ENCODE peak calls at places on chromosome 4, in eight cellular contexts. One of them, this sample, is unnamed.

GRCh38 chr4:1899149-1900086 is 28.2 kb downstream of the NSD2 start:
- DNase-seq in anterior cingulate cortex: peak; percentile 56
- DNase-seq in hypothalamus: peak; percentile 27
- DNase-seq in posterior vena cava: peak; percentile 84
- DNase-seq in fibroblast of the conjunctiva: peak; percentile 78
- DNase-seq in GM04503: no peak
- DNase-seq in epithelial cell of esophagus: peak; percentile 82
- DNase-seq in activated CD4-positive, CD25-positive, alpha-beta regulatory T cell: peak; percentile 56
- DNase-seq in this sample: peak; percentile 71

GRCh38 chr4:95544433-95545103 is 4.2 kb downstream of the UNC5C start:
- DNase-seq in anterior cingulate cortex: peak; percentile 54
- DNase-seq in hypothalamus: no peak
- DNase-seq in posterior vena cava: no peak
- DNase-seq in fibroblast of the conjunctiva: no peak
- DNase-seq in GM04503: no peak
- DNase-seq in epithelial cell of esophagus: no peak
- DNase-seq in activated CD4-positive, CD25-positive, alpha-beta regulatory T cell: no peak
- DNase-seq in this sample: no peak

GRCh38 chr4:74109116-74109791 is 10.3 kb upstream of the CXCL2 start:
- DNase-seq in anterior cingulate cortex: peak; percentile 9
- DNase-seq in hypothalamus: no peak
- DNase-seq in posterior vena cava: no peak
- DNase-seq in fibroblast of the conjunctiva: peak; percentile 96
- DNase-seq in GM04503: peak; percentile 92
- DNase-seq in epithelial cell of esophagus: peak; percentile 98
- DNase-seq in activated CD4-positive, CD25-positive, alpha-beta regulatory T cell: no peak
- DNase-seq in this sample: no peak

GRCh38 chr4:144463236-144463635 is 182.7 kb upstream of the HHIP start:
- DNase-seq in anterior cingulate cortex: no peak
- DNase-seq in hypothalamus: no peak
- DNase-seq in posterior vena cava: no peak
- DNase-seq in fibroblast of the conjunctiva: no peak
- DNase-seq in GM04503: no peak
- DNase-seq in epithelial cell of esophagus: no peak
- DNase-seq in activated CD4-positive, CD25-positive, alpha-beta regulatory T cell: no peak
- DNase-seq in this sample: no peak

GRCh38 chr4:148539387-148539786 is 97.2 kb upstream of the NR3C2 start:
- DNase-seq in anterior cingulate cortex: no peak
- DNase-seq in hypothalamus: no peak
- DNase-seq in posterior vena cava: no peak
- DNase-seq in fibroblast of the conjunctiva: no peak
- DNase-seq in GM04503: no peak
- DNase-seq in epithelial cell of esophagus: peak; percentile 8
- DNase-seq in activated CD4-positive, CD25-positive, alpha-beta regulatory T cell: no peak
- DNase-seq in this sample: no peak

GRCh38 chr4:173529505-173530325 is at the start of gene HAND2:
- DNase-seq in anterior cingulate cortex: no peak
- DNase-seq in hypothalamus: no peak
- DNase-seq in posterior vena cava: peak; percentile 81
- DNase-seq in fibroblast of the conjunctiva: no peak
- DNase-seq in GM04503: no peak
- DNase-seq in epithelial cell of esophagus: no peak
- DNase-seq in activated CD4-positive, CD25-positive, alpha-beta regulatory T cell: no peak
- DNase-seq in this sample: peak; percentile 85

GRCh38 chr4:175539498-175539897 is 272.6 kb downstream of the GPM6A start:
- DNase-seq in anterior cingulate cortex: no peak
- DNase-seq in hypothalamus: no peak
- DNase-seq in posterior vena cava: no peak
- DNase-seq in fibroblast of the conjunctiva: no peak
- DNase-seq in GM04503: no peak
- DNase-seq in epithelial cell of esophagus: no peak
- DNase-seq in activated CD4-positive, CD25-positive, alpha-beta regulatory T cell: no peak
- DNase-seq in this sample: no peak

GRCh38 chr4:13543648-13544555 is at the start of gene NKX3-2:
- DNase-seq in anterior cingulate cortex: no peak
- DNase-seq in hypothalamus: no peak
- DNase-seq in posterior vena cava: peak; percentile 82
- DNase-seq in fibroblast of the conjunctiva: no peak
- DNase-seq in GM04503: no peak
- DNase-seq in epithelial cell of esophagus: peak; percentile 53
- DNase-seq in activated CD4-positive, CD25-positive, alpha-beta regulatory T cell: no peak
- DNase-seq in this sample: no peak

GRCh38 chr4:83629945-83630684 is 94.2 kb downstream of the GPAT3 start:
- DNase-seq in anterior cingulate cortex: no peak
- DNase-seq in hypothalamus: no peak
- DNase-seq in posterior vena cava: no peak
- DNase-seq in fibroblast of the conjunctiva: peak; percentile 49
- DNase-seq in GM04503: peak; percentile 28
- DNase-seq in epithelial cell of esophagus: peak; percentile 86
- DNase-seq in activated CD4-positive, CD25-positive, alpha-beta regulatory T cell: no peak
- DNase-seq in this sample: no peak

GRCh38 chr4:4254179-4254578 is 6.2 kb upstream of the TMEM128 start:
- DNase-seq in anterior cingulate cortex: peak; percentile 29
- DNase-seq in hypothalamus: no peak
- DNase-seq in posterior vena cava: no peak
- DNase-seq in fibroblast of the conjunctiva: no peak
- DNase-seq in GM04503: no peak
- DNase-seq in epithelial cell of esophagus: no peak
- DNase-seq in activated CD4-positive, CD25-positive, alpha-beta regulatory T cell: no peak
- DNase-seq in this sample: peak; percentile 17

GRCh38 chr4:162981823-162982222 is 184.9 kb downstream of the NAF1 start:
- DNase-seq in anterior cingulate cortex: no peak
- DNase-seq in hypothalamus: no peak
- DNase-seq in posterior vena cava: no peak
- DNase-seq in fibroblast of the conjunctiva: no peak
- DNase-seq in GM04503: no peak
- DNase-seq in epithelial cell of esophagus: no peak
- DNase-seq in activated CD4-positive, CD25-positive, alpha-beta regulatory T cell: no peak
- DNase-seq in this sample: no peak

GRCh38 chr4:5758741-5759140 is 47.7 kb downstream of the EVC start:
- DNase-seq in anterior cingulate cortex: no peak
- DNase-seq in hypothalamus: no peak
- DNase-seq in posterior vena cava: no peak
- DNase-seq in fibroblast of the conjunctiva: peak; percentile 90
- DNase-seq in GM04503: peak; percentile 99
- DNase-seq in epithelial cell of esophagus: peak; percentile 99
- DNase-seq in activated CD4-positive, CD25-positive, alpha-beta regulatory T cell: no peak
- DNase-seq in this sample: no peak

GRCh38 chr4:182369211-182369610 is 126.0 kb downstream of the TENM3 start:
- DNase-seq in anterior cingulate cortex: no peak
- DNase-seq in hypothalamus: no peak
- DNase-seq in posterior vena cava: no peak
- DNase-seq in fibroblast of the conjunctiva: no peak
- DNase-seq in GM04503: no peak
- DNase-seq in epithelial cell of esophagus: no peak
- DNase-seq in activated CD4-positive, CD25-positive, alpha-beta regulatory T cell: no peak
- DNase-seq in this sample: no peak

GRCh38 chr4:160375746-160376452 is 1273.0 kb downstream of the RAPGEF2 start:
- DNase-seq in anterior cingulate cortex: no peak
- DNase-seq in hypothalamus: no peak
- DNase-seq in posterior vena cava: no peak
- DNase-seq in fibroblast of the conjunctiva: no peak
- DNase-seq in GM04503: no peak
- DNase-seq in epithelial cell of esophagus: peak; percentile 72
- DNase-seq in activated CD4-positive, CD25-positive, alpha-beta regulatory T cell: no peak
- DNase-seq in this sample: no peak

GRCh38 chr4:20288047-20288650 is 36.4 kb downstream of the SLIT2 start:
- DNase-seq in anterior cingulate cortex: no peak
- DNase-seq in hypothalamus: no peak
- DNase-seq in posterior vena cava: no peak
- DNase-seq in fibroblast of the conjunctiva: no peak
- DNase-seq in GM04503: no peak
- DNase-seq in epithelial cell of esophagus: no peak
- DNase-seq in activated CD4-positive, CD25-positive, alpha-beta regulatory T cell: no peak
- DNase-seq in this sample: no peak

GRCh38 chr4:40524642-40525041 is 105.0 kb downstream of the RBM47 start:
- DNase-seq in anterior cingulate cortex: no peak
- DNase-seq in hypothalamus: no peak
- DNase-seq in posterior vena cava: no peak
- DNase-seq in fibroblast of the conjunctiva: peak; percentile 41
- DNase-seq in GM04503: no peak
- DNase-seq in epithelial cell of esophagus: no peak
- DNase-seq in activated CD4-positive, CD25-positive, alpha-beta regulatory T cell: no peak
- DNase-seq in this sample: no peak

GRCh38 chr4:177413092-177413491 is 29.1 kb downstream of the AGA start:
- DNase-seq in anterior cingulate cortex: no peak
- DNase-seq in hypothalamus: no peak
- DNase-seq in posterior vena cava: no peak
- DNase-seq in fibroblast of the conjunctiva: no peak
- DNase-seq in GM04503: no peak
- DNase-seq in epithelial cell of esophagus: no peak
- DNase-seq in activated CD4-positive, CD25-positive, alpha-beta regulatory T cell: no peak
- DNase-seq in this sample: no peak

GRCh38 chr4:72767903-72768817 is 199.1 kb upstream of the ADAMTS3 start:
- DNase-seq in anterior cingulate cortex: peak; percentile 42
- DNase-seq in hypothalamus: no peak
- DNase-seq in posterior vena cava: no peak
- DNase-seq in fibroblast of the conjunctiva: peak; percentile 3
- DNase-seq in GM04503: peak; percentile 43
- DNase-seq in epithelial cell of esophagus: peak; percentile 39
- DNase-seq in activated CD4-positive, CD25-positive, alpha-beta regulatory T cell: no peak
- DNase-seq in this sample: no peak

GRCh38 chr4:75512336-75513211 is 1.6 kb downstream of the RCHY1 start:
- DNase-seq in anterior cingulate cortex: no peak
- DNase-seq in hypothalamus: no peak
- DNase-seq in posterior vena cava: no peak
- DNase-seq in fibroblast of the conjunctiva: no peak
- DNase-seq in GM04503: peak; percentile 24
- DNase-seq in epithelial cell of esophagus: peak; percentile 26
- DNase-seq in activated CD4-positive, CD25-positive, alpha-beta regulatory T cell: no peak
- DNase-seq in this sample: no peak

GRCh38 chr4:56261027-56261426 is 126.3 kb downstream of the AASDH start:
- DNase-seq in anterior cingulate cortex: peak; percentile 10
- DNase-seq in hypothalamus: no peak
- DNase-seq in posterior vena cava: no peak
- DNase-seq in fibroblast of the conjunctiva: no peak
- DNase-seq in GM04503: no peak
- DNase-seq in epithelial cell of esophagus: no peak
- DNase-seq in activated CD4-positive, CD25-positive, alpha-beta regulatory T cell: no peak
- DNase-seq in this sample: peak; percentile 68

GRCh38 chr4:76894537-76894936 is 3.4 kb downstream of the SOWAHB start:
- DNase-seq in anterior cingulate cortex: no peak
- DNase-seq in hypothalamus: no peak
- DNase-seq in posterior vena cava: no peak
- DNase-seq in fibroblast of the conjunctiva: no peak
- DNase-seq in GM04503: no peak
- DNase-seq in epithelial cell of esophagus: no peak
- DNase-seq in activated CD4-positive, CD25-positive, alpha-beta regulatory T cell: no peak
- DNase-seq in this sample: no peak

GRCh38 chr4:36187723-36188333 is 56.5 kb downstream of the ARAP2 start:
- DNase-seq in anterior cingulate cortex: no peak
- DNase-seq in hypothalamus: no peak
- DNase-seq in posterior vena cava: no peak
- DNase-seq in fibroblast of the conjunctiva: peak; percentile 17
- DNase-seq in GM04503: no peak
- DNase-seq in epithelial cell of esophagus: peak; percentile 25
- DNase-seq in activated CD4-positive, CD25-positive, alpha-beta regulatory T cell: no peak
- DNase-seq in this sample: no peak

GRCh38 chr4:174277433-174277832 is 6.0 kb downstream of the FBXO8 start:
- DNase-seq in anterior cingulate cortex: no peak
- DNase-seq in hypothalamus: no peak
- DNase-seq in posterior vena cava: no peak
- DNase-seq in fibroblast of the conjunctiva: no peak
- DNase-seq in GM04503: no peak
- DNase-seq in epithelial cell of esophagus: no peak
- DNase-seq in activated CD4-positive, CD25-positive, alpha-beta regulatory T cell: no peak
- DNase-seq in this sample: no peak

GRCh38 chr4:82786004-82786400 is 12.6 kb downstream of the SCD5 start:
- DNase-seq in anterior cingulate cortex: no peak
- DNase-seq in hypothalamus: no peak
- DNase-seq in posterior vena cava: no peak
- DNase-seq in fibroblast of the conjunctiva: no peak
- DNase-seq in GM04503: no peak
- DNase-seq in epithelial cell of esophagus: peak; percentile 19
- DNase-seq in activated CD4-positive, CD25-positive, alpha-beta regulatory T cell: no peak
- DNase-seq in this sample: no peak

GRCh38 chr4:100539706-100540105 is 21.9 kb upstream of the EMCN start:
- DNase-seq in anterior cingulate cortex: no peak
- DNase-seq in hypothalamus: no peak
- DNase-seq in posterior vena cava: no peak
- DNase-seq in fibroblast of the conjunctiva: no peak
- DNase-seq in GM04503: no peak
- DNase-seq in epithelial cell of esophagus: no peak
- DNase-seq in activated CD4-positive, CD25-positive, alpha-beta regulatory T cell: no peak
- DNase-seq in this sample: no peak

GRCh38 chr4:107317596-107317995 is 281.5 kb upstream of the DKK2 start:
- DNase-seq in anterior cingulate cortex: no peak
- DNase-seq in hypothalamus: no peak
- DNase-seq in posterior vena cava: no peak
- DNase-seq in fibroblast of the conjunctiva: no peak
- DNase-seq in GM04503: peak; percentile 9
- DNase-seq in epithelial cell of esophagus: no peak
- DNase-seq in activated CD4-positive, CD25-positive, alpha-beta regulatory T cell: no peak
- DNase-seq in this sample: no peak

GRCh38 chr4:170599894-170600293 is 510.1 kb upstream of the AADAT start:
- DNase-seq in anterior cingulate cortex: no peak
- DNase-seq in hypothalamus: no peak
- DNase-seq in posterior vena cava: no peak
- DNase-seq in fibroblast of the conjunctiva: no peak
- DNase-seq in GM04503: no peak
- DNase-seq in epithelial cell of esophagus: peak; percentile 94
- DNase-seq in activated CD4-positive, CD25-positive, alpha-beta regulatory T cell: no peak
- DNase-seq in this sample: no peak

GRCh38 chr4:147987252-147987651 is 255.4 kb downstream of the ARHGAP10 start:
- DNase-seq in anterior cingulate cortex: no peak
- DNase-seq in hypothalamus: no peak
- DNase-seq in posterior vena cava: no peak
- DNase-seq in fibroblast of the conjunctiva: no peak
- DNase-seq in GM04503: no peak
- DNase-seq in epithelial cell of esophagus: no peak
- DNase-seq in activated CD4-positive, CD25-positive, alpha-beta regulatory T cell: no peak
- DNase-seq in this sample: no peak

GRCh38 chr4:2621419-2621818 is 85.0 kb downstream of the FAM193A start:
- DNase-seq in anterior cingulate cortex: no peak
- DNase-seq in hypothalamus: no peak
- DNase-seq in posterior vena cava: no peak
- DNase-seq in fibroblast of the conjunctiva: no peak
- DNase-seq in GM04503: no peak
- DNase-seq in epithelial cell of esophagus: peak; percentile 12
- DNase-seq in activated CD4-positive, CD25-positive, alpha-beta regulatory T cell: no peak
- DNase-seq in this sample: peak; percentile 33

GRCh38 chr4:16032382-16032743 is 51.5 kb downstream of the PROM1 start:
- DNase-seq in anterior cingulate cortex: no peak
- DNase-seq in hypothalamus: no peak
- DNase-seq in posterior vena cava: no peak
- DNase-seq in fibroblast of the conjunctiva: no peak
- DNase-seq in GM04503: no peak
- DNase-seq in epithelial cell of esophagus: no peak
- DNase-seq in activated CD4-positive, CD25-positive, alpha-beta regulatory T cell: no peak
- DNase-seq in this sample: no peak

This sample was measured in posterior cingulate gyrus.